ENCODE peak calls at places on chromosomes 11 and 22, in five cellular contexts. G is memory B cell, E is NCI-H1092, U is T-helper 22 cell, M is ELR. S is an unnamed sample.
A peak's percentile ranks its signal among the peaks of the same experiment; 100 is the strongest.

GRCh38 chr22:37556750-37557149 is 3.5 kb upstream of the CDC42EP1 start:
- DNase-seq in G (no peak), E (no peak), U (no peak), M (no peak), S (no peak)

GRCh38 chr22:29855611-29856181 is 17.6 kb upstream of the ASCC2 start:
- DNase-seq in G (no peak), E (no peak), U (no peak), M (no peak), S (peak; percentile 82)

GRCh38 chr11:83649468-83649915 is 363.3 kb upstream of the CCDC90B start:
- DNase-seq in G (no peak), E (no peak), U (no peak), M (no peak), S (no peak)

GRCh38 chr11:1705121-1706052 is 8.4 kb downstream of the KRTAP5-6 start:
- DNase-seq in G (no peak), E (no peak), U (no peak), M (peak; percentile 8), S (no peak)

GRCh38 chr11:46112961-46113617 is 8.2 kb downstream of the PHF21A start:
- DNase-seq in G (no peak), E (peak; percentile 3), U (peak; percentile 20), M (peak; percentile 86), S (no peak)

GRCh38 chr22:49925525-49926128 is 7.2 kb downstream of the CRELD2 start:
- DNase-seq in G (peak; percentile 76), E (no peak), U (peak; percentile 83), M (no peak), S (no peak)

GRCh38 chr11:6319879-6320410 is 356 bp downstream of the CAVIN3 start:
- DNase-seq in G (no peak), E (no peak), U (no peak), M (peak; percentile 93), S (peak; percentile 94)

GRCh38 chr11:109734602-109735001 is 312.6 kb downstream of the C11orf87 start:
- DNase-seq in G (no peak), E (no peak), U (no peak), M (no peak), S (no peak)

GRCh38 chr11:109075976-109076375 is 346.0 kb upstream of the C11orf87 start:
- DNase-seq in G (no peak), E (no peak), U (no peak), M (no peak), S (peak; percentile 73)

S was measured in left ventricle myocardium superior.